ENCODE peak calls at places on chromosomes 11 and 22, in four cellular contexts. H, W, U and T are unnamed samples.

GRCh38 chr11:116112031-116112935 is 608.1 kb upstream of the CADM1 start:
- DNase-seq in H (no peak), W (no peak), U (no peak), T (no peak)

GRCh38 chr11:62648185-62648966 is 2.0 kb upstream of the GANAB start:
- DNase-seq in H (no peak), W (no peak), U (no peak), T (no peak)

GRCh38 chr11:127994736-127995135 is 592.6 kb downstream of the ETS1 start:
- DNase-seq in H (no peak), W (no peak), U (no peak), T (no peak)

GRCh38 chr11:17294033-17294432 is 17.5 kb downstream of the NUCB2 start:
- DNase-seq in H (no peak), W (no peak), U (no peak), T (no peak)

GRCh38 chr11:71266114-71266833 is 13.9 kb upstream of the SHANK2 start:
- DNase-seq in H (no peak), W (peak), U (no peak), T (no peak)

GRCh38 chr11:47035108-47035507 is 98.5 kb downstream of the CSTPP1 start:
- DNase-seq in H (no peak), W (no peak), U (no peak), T (no peak)

GRCh38 chr22:25564320-25564978 is at the start of gene GRK3:
- DNase-seq in H (peak), W (peak), U (no peak), T (peak)

GRCh38 chr11:17730608-17731462 is 3.7 kb upstream of the KCNC1 start:
- DNase-seq in H (peak), W (peak), U (peak), T (peak)

GRCh38 chr11:6587360-6587953 is 16.0 kb downstream of the RRP8 start:
- DNase-seq in H (no peak), W (no peak), U (no peak), T (no peak)

GRCh38 chr11:69539416-69540117 is 58.1 kb downstream of the LINC01488 start:
- DNase-seq in H (no peak), W (no peak), U (no peak), T (no peak)

GRCh38 chr11:69537126-69537525 is 55.7 kb downstream of the LINC01488 start:
- DNase-seq in H (no peak), W (no peak), U (no peak), T (no peak)

GRCh38 chr11:69537855-69538640 is 56.6 kb downstream of the LINC01488 start:
- DNase-seq in H (no peak), W (no peak), U (no peak), T (no peak)

GRCh38 chr11:69540118-69541000 is 58.9 kb downstream of the LINC01488 start:
- DNase-seq in H (no peak), W (no peak), U (peak), T (no peak)

GRCh38 chr11:69538840-69539239 is 57.4 kb downstream of the LINC01488 start:
- DNase-seq in H (no peak), W (no peak), U (no peak), T (no peak)
- TF ChIP-seq ELF4 in H (no peak), W (no peak), U (no peak), T (no peak)

DNA sequence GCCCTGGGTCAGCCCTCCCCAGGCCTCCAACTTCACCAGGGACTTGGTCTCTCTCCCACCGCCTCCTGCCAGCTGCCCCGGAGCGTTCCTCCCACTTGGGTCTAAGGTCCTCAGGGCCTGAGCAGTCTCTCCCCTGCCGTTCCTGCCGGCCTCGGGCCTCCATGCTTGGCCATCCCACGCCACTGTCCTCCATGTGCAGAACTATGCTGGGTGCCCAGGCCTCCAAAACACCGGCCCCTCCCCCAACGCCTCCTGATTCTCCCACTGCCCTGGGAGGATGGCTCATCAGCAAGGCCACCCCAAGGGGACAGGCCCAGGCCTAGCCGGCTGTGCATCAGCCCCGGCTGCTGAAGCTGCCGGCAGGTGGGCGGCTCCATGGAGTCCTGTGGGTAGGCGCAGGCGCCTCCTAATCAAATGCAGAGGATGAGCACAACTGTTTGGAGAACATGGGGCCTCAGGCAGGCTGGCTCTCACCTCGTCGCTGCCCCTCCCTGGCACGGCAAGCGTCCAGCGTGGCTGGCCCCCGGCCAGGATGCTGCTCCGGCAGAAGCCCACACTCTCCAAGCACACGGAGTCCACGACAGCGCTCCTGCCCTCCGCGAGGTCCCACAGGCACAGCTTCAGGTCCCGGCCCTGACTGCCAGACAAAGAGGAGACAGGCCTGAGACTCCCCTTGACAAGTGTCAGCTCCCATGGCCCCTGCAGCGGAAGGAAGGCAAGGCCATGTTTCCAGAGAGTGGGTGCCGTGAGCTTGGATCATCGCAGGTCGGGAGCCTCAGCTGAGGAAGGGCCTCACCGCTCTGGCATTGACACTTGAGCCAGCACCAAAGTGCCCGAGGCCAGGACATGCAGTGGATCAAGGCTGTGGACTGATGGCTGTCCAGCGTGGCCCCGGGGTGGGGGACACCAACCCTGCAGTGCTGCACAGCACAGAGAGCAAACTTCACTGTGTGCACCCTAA is 42.6 kb downstream of the GNB1L start:
- DNase-seq in H (no peak), W (no peak), U (no peak), T (no peak)
- TF ChIP-seq ELF4 in H (no peak), W (no peak), U (no peak), T (no peak)

GRCh38 chr11:133355095-133355494 is 177.2 kb downstream of the OPCML start:
- DNase-seq in H (no peak), W (no peak), U (no peak), T (no peak)
- TF ChIP-seq ELF4 in H (no peak), W (no peak), U (no peak), T (no peak)

GRCh38 chr11:74777877-74778276 is 29.2 kb downstream of the RNF169 start:
- DNase-seq in H (no peak), W (no peak), U (no peak), T (no peak)

GRCh38 chr11:74778581-74778980 is 29.9 kb downstream of the RNF169 start:
- DNase-seq in H (no peak), W (no peak), U (no peak), T (no peak)

GRCh38 chr11:74784234-74784633 is 35.6 kb downstream of the RNF169 start:
- DNase-seq in H (no peak), W (no peak), U (no peak), T (no peak)

GRCh38 chr11:74780277-74780870 is 31.7 kb downstream of the RNF169 start:
- DNase-seq in H (no peak), W (no peak), U (no peak), T (no peak)

GRCh38 chr11:74783241-74783871 is 34.7 kb downstream of the RNF169 start:
- DNase-seq in H (no peak), W (no peak), U (no peak), T (no peak)
- TF ChIP-seq ELF4 in H (no peak), W (no peak), U (no peak), T (no peak)

GRCh38 chr11:95891423-95892177 is 32.3 kb downstream of the MTMR2 start:
- DNase-seq in H (no peak), W (no peak), U (no peak), T (no peak)
- TF ChIP-seq ELF4 in H (no peak), W (no peak), U (no peak), T (no peak)

GRCh38 chr22:37485714-37486223 is 415 bp downstream of the MFNG start:
- DNase-seq in H (no peak), W (no peak), U (no peak), T (no peak)
- TF ChIP-seq ELF4 in H (no peak), W (no peak), U (no peak), T (no peak)

DNA sequence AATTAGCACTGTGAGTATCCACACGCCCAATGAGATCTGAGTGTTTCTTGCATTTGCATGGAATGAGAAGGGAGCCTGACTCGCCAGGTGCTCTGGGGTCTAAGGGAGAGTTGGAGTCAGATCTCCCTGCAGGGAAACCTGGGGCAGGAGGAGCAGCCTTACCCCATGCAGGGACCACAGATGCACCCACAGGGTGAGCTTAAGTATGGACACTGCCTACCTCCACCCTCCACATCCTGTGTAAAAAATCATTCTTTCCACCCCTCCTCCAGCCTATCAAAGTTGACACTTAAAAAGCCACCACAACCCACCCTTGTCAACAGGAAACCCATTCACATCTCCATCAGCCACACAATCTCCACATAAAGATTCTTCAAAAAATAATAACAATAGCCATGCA is 67.0 kb upstream of the IGLL5 start:
- DNase-seq in H (no peak), W (no peak), U (no peak), T (no peak)
- TF ChIP-seq ELF4 in H (no peak), W (no peak), U (no peak), T (no peak)

GRCh38 chr22:43749473-43749872 is 62.6 kb downstream of the EFCAB6 start:
- DNase-seq in H (no peak), W (peak), U (no peak), T (no peak)

GRCh38 chr22:43754176-43754575 is 57.9 kb downstream of the EFCAB6 start:
- DNase-seq in H (no peak), W (no peak), U (no peak), T (no peak)

GRCh38 chr22:43747877-43748276 is 64.2 kb downstream of the EFCAB6 start:
- DNase-seq in H (no peak), W (no peak), U (no peak), T (no peak)

GRCh38 chr22:43753718-43754117 is 58.4 kb downstream of the EFCAB6 start:
- DNase-seq in H (no peak), W (no peak), U (no peak), T (no peak)

DNA sequence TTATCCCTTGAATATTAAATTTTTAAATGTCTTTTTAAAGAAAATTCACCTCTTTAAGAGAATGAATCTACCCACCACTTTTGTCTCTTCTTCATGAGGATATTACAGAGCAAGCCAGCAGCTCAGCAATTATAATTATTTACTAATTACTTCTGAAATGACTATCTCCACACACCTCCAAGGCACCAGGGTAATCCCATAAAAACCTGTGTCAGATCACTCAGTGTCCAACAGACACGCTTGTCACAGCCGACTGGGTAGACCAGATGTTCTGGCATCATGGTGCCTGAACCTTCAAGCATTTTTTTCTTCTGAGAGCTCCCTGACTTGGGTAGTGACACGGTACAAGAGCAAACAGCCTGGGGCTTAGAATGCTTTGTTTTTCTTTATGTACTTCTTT is 61.4 kb downstream of the EFCAB6 start:
- DNase-seq in H (no peak), W (no peak), U (no peak), T (no peak)
- TF ChIP-seq ELF4 in H (no peak), W (no peak), U (no peak), T (no peak)

DNA sequence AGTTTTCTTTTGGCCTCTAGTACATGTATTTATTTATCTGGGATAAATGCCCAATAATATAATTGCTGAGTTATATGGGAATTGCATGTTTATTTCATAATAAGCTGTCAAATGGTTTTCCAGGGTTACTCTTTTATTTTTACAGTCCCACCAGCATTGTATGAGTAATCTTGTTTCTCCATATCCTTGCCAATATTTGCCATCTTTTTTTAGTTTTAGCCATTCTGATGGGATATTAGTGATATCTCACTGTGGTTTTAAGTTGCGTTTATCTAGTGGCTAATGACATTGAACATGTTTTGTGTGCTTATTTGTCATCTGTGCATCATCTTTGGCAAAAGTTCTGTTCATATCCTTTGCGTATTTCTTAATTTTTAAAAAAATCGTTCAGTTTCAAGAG is 372.8 kb upstream of the CCDC179 start:
- DNase-seq in H (no peak), W (no peak), U (no peak), T (no peak)
- TF ChIP-seq ELF4 in H (no peak), W (no peak), U (no peak), T (no peak)